ENCODE peak calls at places on chromosome 16, in six cellular contexts. S, T, K, G, H and Z are unnamed samples.

GRCh38 chr16:67641779-67642708 is 2.9 kb upstream of the CARMIL2 start:
- DNase-seq in S (peak; percentile 15), T (no peak), K (no peak), G (no peak), H (peak; percentile 34), Z (peak; percentile 78)

GRCh38 chr16:87132361-87133014 is 184.7 kb downstream of the C16orf95 start:
- DNase-seq in S (peak; percentile 49), T (no peak), K (no peak), G (no peak), H (peak; percentile 83), Z (peak; percentile 58)

GRCh38 chr16:10558746-10559641 is 21.4 kb downstream of the EMP2 start:
- DNase-seq in S (peak; percentile 62), T (peak; percentile 37), K (no peak), G (peak; percentile 53), H (peak; percentile 70), Z (no peak)

GRCh38 chr16:49422896-49423295 is 49.3 kb downstream of the C16orf78 start:
- DNase-seq in S (no peak), T (no peak), K (no peak), G (no peak), H (no peak), Z (no peak)

GRCh38 chr16:28977703-28978641 is 3.4 kb downstream of the SPNS1 start:
- DNase-seq in S (peak; percentile 21), T (no peak), K (peak; percentile 55), G (no peak), H (no peak), Z (no peak)

GRCh38 chr16:10961231-10961630 is 16.9 kb downstream of the CLEC16A start:
- DNase-seq in S (no peak), T (no peak), K (no peak), G (peak; percentile 82), H (peak; percentile 96), Z (no peak)

GRCh38 chr16:48231675-48232214 is 12.4 kb upstream of the LONP2 start:
- DNase-seq in S (peak; percentile 20), T (no peak), K (peak; percentile 53), G (peak; percentile 47), H (peak; percentile 25), Z (no peak)

GRCh38 chr16:70428178-70428998 is 10.5 kb downstream of the ST3GAL2 start:
- DNase-seq in S (peak; percentile 91), T (peak; percentile 85), K (peak; percentile 61), G (peak; percentile 100), H (peak; percentile 96), Z (no peak)

GRCh38 chr16:58128181-58128631 is 975 bp downstream of the CFAP20 start:
- DNase-seq in S (no peak), T (no peak), K (no peak), G (no peak), H (no peak), Z (no peak)

GRCh38 chr16:67910162-67910561 is 17.1 kb downstream of the PSKH1 start:
- DNase-seq in S (no peak), T (no peak), K (no peak), G (no peak), H (peak; percentile 38), Z (peak; percentile 94)

GRCh38 chr16:70399951-70400350 is 38.9 kb downstream of the ST3GAL2 start:
- DNase-seq in S (no peak), T (no peak), K (no peak), G (no peak), H (no peak), Z (no peak)

GRCh38 chr16:81263470-81264200 is 25.1 kb downstream of the BCO1 start:
- DNase-seq in S (peak; percentile 33), T (peak; percentile 35), K (no peak), G (no peak), H (peak; percentile 94), Z (no peak)

GRCh38 chr16:23469814-23470213 is 16.8 kb upstream of the COG7 start:
- DNase-seq in S (peak; percentile 81), T (no peak), K (no peak), G (peak; percentile 78), H (peak; percentile 46), Z (no peak)

GRCh38 chr16:89031715-89032659 is 55.0 kb upstream of the CBFA2T3 start:
- DNase-seq in S (no peak), T (peak; percentile 30), K (no peak), G (no peak), H (no peak), Z (no peak)

GRCh38 chr16:10153993-10154788 is 28.0 kb downstream of the GRIN2A start:
- DNase-seq in S (no peak), T (no peak), K (no peak), G (no peak), H (peak; percentile 34), Z (no peak)

GRCh38 chr16:27769561-27770222 is 219.7 kb downstream of the KATNIP start:
- DNase-seq in S (peak; percentile 7), T (no peak), K (no peak), G (peak; percentile 93), H (peak; percentile 98), Z (no peak)

GRCh38 chr16:84508502-84508901 is 4.0 kb upstream of the MEAK7 start:
- DNase-seq in S (no peak), T (no peak), K (no peak), G (no peak), H (no peak), Z (no peak)

GRCh38 chr16:78895661-78896060 is 704.9 kb downstream of the MAF start:
- DNase-seq in S (no peak), T (no peak), K (no peak), G (no peak), H (peak; percentile 8), Z (no peak)

GRCh38 chr16:85029413-85029794 is 1.8 kb downstream of the KIAA0513 start:
- DNase-seq in S (peak; percentile 87), T (no peak), K (no peak), G (peak; percentile 77), H (peak; percentile 56), Z (peak; percentile 51)

GRCh38 chr16:68282064-68282452 is 17.7 kb downstream of the SLC7A6 start:
- DNase-seq in S (no peak), T (no peak), K (no peak), G (no peak), H (no peak), Z (no peak)

GRCh38 chr16:64478258-64478906 is 643.5 kb downstream of the CDH11 start:
- DNase-seq in S (peak; percentile 89), T (peak; percentile 57), K (no peak), G (peak; percentile 41), H (peak; percentile 91), Z (no peak)

GRCh38 chr16:83733301-83733700 is 74.5 kb upstream of the HSBP1 start:
- DNase-seq in S (no peak), T (no peak), K (no peak), G (no peak), H (peak; percentile 86), Z (no peak)

GRCh38 chr16:62741692-62742091 is 705.5 kb upstream of the CDH8 start:
- DNase-seq in S (no peak), T (no peak), K (no peak), G (no peak), H (no peak), Z (no peak)

GRCh38 chr16:13093676-13094075 is 192.3 kb downstream of the SHISA9 start:
- DNase-seq in S (no peak), T (no peak), K (no peak), G (no peak), H (no peak), Z (peak; percentile 52)

GRCh38 chr16:50644245-50644644 is 36.9 kb downstream of the SNX20 start:
- DNase-seq in S (no peak), T (no peak), K (no peak), G (no peak), H (no peak), Z (no peak)

GRCh38 chr16:2507052-2507678 is 6.6 kb upstream of the ATP6V0C start:
- DNase-seq in S (no peak), T (no peak), K (no peak), G (no peak), H (no peak), Z (no peak)

GRCh38 chr16:55842369-55843104 is 9.6 kb upstream of the CES1 start:
- DNase-seq in S (peak; percentile 51), T (peak; percentile 37), K (no peak), G (peak; percentile 25), H (peak; percentile 25), Z (peak; percentile 28)

GRCh38 chr16:29007865-29008593 is 23.2 kb downstream of the LAT start:
- DNase-seq in S (peak; percentile 50), T (no peak), K (no peak), G (peak; percentile 95), H (peak; percentile 85), Z (no peak)

GRCh38 chr16:15046692-15047376 is 9.0 kb downstream of the NTAN1 start:
- DNase-seq in S (no peak), T (no peak), K (no peak), G (no peak), H (no peak), Z (no peak)

GRCh38 chr16:19776147-19776546 is 58.1 kb downstream of the IQCK start:
- DNase-seq in S (no peak), T (no peak), K (no peak), G (no peak), H (no peak), Z (no peak)